ENCODE peak calls at places on chromosomes 13 and 19, in seven cellular contexts. One of them, this sample, is unnamed.

GRCh38 chr19:33740811-33741396 is 55.8 kb upstream of the KCTD15 start:
- DNase-seq in brain pericyte: no peak
- DNase-seq in HCEC 1CT: no peak
- DNase-seq in NCI-H187: no peak
- DNase-seq in CD4-positive, alpha-beta T cell: peak
- DNase-seq in right atrium auricular region: no peak
- DNase-seq in AG10803: peak
- DNase-seq in this sample: no peak

GRCh38 chr19:38538793-38539528 is 78.8 kb downstream of the MAP4K1 start:
- DNase-seq in NCI-H187: no peak
- DNase-seq in AG10803: no peak
- DNase-seq in brain pericyte: no peak
- DNase-seq in CD4-positive, alpha-beta T cell: no peak
- DNase-seq in HCEC 1CT: no peak
- DNase-seq in right atrium auricular region: no peak
- DNase-seq in this sample: no peak

GRCh38 chr19:16070366-16070990 is 5.8 kb upstream of the TPM4 start:
- DNase-seq in brain pericyte: no peak
- DNase-seq in AG10803: no peak
- DNase-seq in right atrium auricular region: peak
- DNase-seq in CD4-positive, alpha-beta T cell: peak
- DNase-seq in NCI-H187: no peak
- DNase-seq in HCEC 1CT: no peak
- DNase-seq in this sample: no peak

GRCh38 chr13:34942732-34943674 is 933 bp downstream of the NBEA start:
- DNase-seq in HCEC 1CT: no peak
- DNase-seq in CD4-positive, alpha-beta T cell: peak
- DNase-seq in NCI-H187: peak
- DNase-seq in right atrium auricular region: no peak
- DNase-seq in AG10803: no peak
- DNase-seq in brain pericyte: no peak
- DNase-seq in this sample: no peak

GRCh38 chr13:50651916-50652315 is 191.6 kb downstream of the DLEU7 start:
- DNase-seq in AG10803: no peak
- DNase-seq in brain pericyte: no peak
- DNase-seq in CD4-positive, alpha-beta T cell: no peak
- DNase-seq in HCEC 1CT: no peak
- DNase-seq in right atrium auricular region: no peak
- DNase-seq in NCI-H187: no peak
- DNase-seq in this sample: no peak

GRCh38 chr13:41622545-41623429 is 165.4 kb downstream of the RGCC start:
- DNase-seq in NCI-H187: no peak
- DNase-seq in brain pericyte: no peak
- DNase-seq in right atrium auricular region: no peak
- DNase-seq in HCEC 1CT: peak
- DNase-seq in AG10803: peak
- DNase-seq in CD4-positive, alpha-beta T cell: no peak
- DNase-seq in this sample: peak

GRCh38 chr19:11475861-11476260 is 5.0 kb downstream of the ELAVL3 start:
- DNase-seq in NCI-H187: no peak
- DNase-seq in HCEC 1CT: no peak
- DNase-seq in brain pericyte: no peak
- DNase-seq in CD4-positive, alpha-beta T cell: no peak
- DNase-seq in right atrium auricular region: no peak
- DNase-seq in AG10803: no peak
- DNase-seq in this sample: no peak

GRCh38 chr13:110116072-110116487 is 190.9 kb downstream of the COL4A1 start:
- DNase-seq in AG10803: peak
- DNase-seq in right atrium auricular region: no peak
- DNase-seq in HCEC 1CT: no peak
- DNase-seq in CD4-positive, alpha-beta T cell: peak
- DNase-seq in NCI-H187: no peak
- DNase-seq in brain pericyte: no peak
- DNase-seq in this sample: peak

GRCh38 chr13:41428155-41428554 is 29.2 kb upstream of the RGCC start:
- DNase-seq in brain pericyte: no peak
- DNase-seq in AG10803: no peak
- DNase-seq in NCI-H187: no peak
- DNase-seq in right atrium auricular region: no peak
- DNase-seq in CD4-positive, alpha-beta T cell: no peak
- DNase-seq in HCEC 1CT: no peak
- DNase-seq in this sample: no peak

GRCh38 chr19:16327501-16327900 is 2.9 kb downstream of the KLF2 start:
- DNase-seq in AG10803: peak
- DNase-seq in brain pericyte: no peak
- DNase-seq in CD4-positive, alpha-beta T cell: peak
- DNase-seq in right atrium auricular region: no peak
- DNase-seq in HCEC 1CT: no peak
- DNase-seq in NCI-H187: no peak
- DNase-seq in this sample: no peak

GRCh38 chr13:114311387-114311786 is 2.9 kb upstream of the CHAMP1 start:
- DNase-seq in NCI-H187: no peak
- DNase-seq in brain pericyte: no peak
- DNase-seq in CD4-positive, alpha-beta T cell: no peak
- DNase-seq in right atrium auricular region: no peak
- DNase-seq in AG10803: no peak
- DNase-seq in HCEC 1CT: no peak
- DNase-seq in this sample: no peak

GRCh38 chr13:111954681-111955411 is 112.1 kb upstream of the SOX1 start:
- DNase-seq in NCI-H187: peak
- DNase-seq in CD4-positive, alpha-beta T cell: no peak
- DNase-seq in HCEC 1CT: no peak
- DNase-seq in right atrium auricular region: peak
- DNase-seq in AG10803: no peak
- DNase-seq in brain pericyte: no peak
- DNase-seq in this sample: no peak

GRCh38 chr13:113856716-113857065 is 7.2 kb downstream of the GAS6 start:
- DNase-seq in NCI-H187: no peak
- DNase-seq in HCEC 1CT: peak
- DNase-seq in brain pericyte: no peak
- DNase-seq in right atrium auricular region: peak
- DNase-seq in AG10803: no peak
- DNase-seq in CD4-positive, alpha-beta T cell: no peak
- DNase-seq in this sample: peak

GRCh38 chr19:50725218-50725931 is 2.2 kb downstream of the CLEC11A start:
- DNase-seq in HCEC 1CT: no peak
- DNase-seq in CD4-positive, alpha-beta T cell: no peak
- DNase-seq in right atrium auricular region: no peak
- DNase-seq in NCI-H187: no peak
- DNase-seq in AG10803: peak
- DNase-seq in brain pericyte: no peak
- DNase-seq in this sample: no peak

GRCh38 chr13:58960909-58961308 is 1202.8 kb downstream of the DIAPH3 start:
- DNase-seq in HCEC 1CT: no peak
- DNase-seq in NCI-H187: no peak
- DNase-seq in brain pericyte: no peak
- DNase-seq in right atrium auricular region: no peak
- DNase-seq in CD4-positive, alpha-beta T cell: no peak
- DNase-seq in AG10803: no peak
- DNase-seq in this sample: no peak

GRCh38 chr13:112443191-112444000 is 67.2 kb downstream of the SPACA7 start:
- DNase-seq in AG10803: no peak
- DNase-seq in CD4-positive, alpha-beta T cell: no peak
- DNase-seq in brain pericyte: no peak
- DNase-seq in NCI-H187: no peak
- DNase-seq in HCEC 1CT: no peak
- DNase-seq in right atrium auricular region: peak
- DNase-seq in this sample: no peak

GRCh38 chr19:57271280-57271679 is 9.0 kb upstream of the ZNF460 start:
- DNase-seq in HCEC 1CT: no peak
- DNase-seq in AG10803: no peak
- DNase-seq in right atrium auricular region: no peak
- DNase-seq in NCI-H187: no peak
- DNase-seq in CD4-positive, alpha-beta T cell: no peak
- DNase-seq in brain pericyte: no peak
- DNase-seq in this sample: no peak

GRCh38 chr19:45472557-45473365 is 5.0 kb downstream of the FOSB start:
- DNase-seq in right atrium auricular region: no peak
- DNase-seq in NCI-H187: no peak
- DNase-seq in AG10803: peak
- DNase-seq in HCEC 1CT: no peak
- DNase-seq in brain pericyte: no peak
- DNase-seq in CD4-positive, alpha-beta T cell: peak
- DNase-seq in this sample: no peak

GRCh38 chr19:6227941-6228325 is 51.8 kb downstream of the MLLT1 start:
- DNase-seq in brain pericyte: no peak
- DNase-seq in NCI-H187: no peak
- DNase-seq in CD4-positive, alpha-beta T cell: no peak
- DNase-seq in AG10803: no peak
- DNase-seq in HCEC 1CT: no peak
- DNase-seq in right atrium auricular region: no peak
- DNase-seq in this sample: no peak

This sample was measured in HFFc6.